ENCODE peak calls at places on chromosome 2, in four cellular contexts. J, I, D and X are unnamed samples.

GRCh38 chr2:181363164-181363563 is 94.0 kb upstream of the ITGA4 start:
- DNase-seq in J (no peak), I (no peak), D (no peak), X (no peak)

GRCh38 chr2:174964404-174964803 is 40.8 kb downstream of the CHN1 start:
- DNase-seq in J (no peak), I (no peak), D (no peak), X (no peak)

GRCh38 chr2:11348209-11348749 is 3.8 kb upstream of the ROCK2 start:
- DNase-seq in J (peak), I (no peak), D (no peak), X (no peak)

GRCh38 chr2:54239427-54239826 is 16.6 kb downstream of the TSPYL6 start:
- DNase-seq in J (no peak), I (no peak), D (no peak), X (no peak)

GRCh38 chr2:227785293-227785692 is 28.3 kb upstream of the CCL20 start:
- DNase-seq in J (no peak), I (no peak), D (no peak), X (no peak)

GRCh38 chr2:240436626-240437180 is 1.2 kb downstream of the GPC1 start:
- DNase-seq in J (no peak), I (no peak), D (no peak), X (no peak)

GRCh38 chr2:45224996-45225380 is 215.7 kb upstream of the SIX2 start:
- DNase-seq in J (no peak), I (no peak), D (no peak), X (no peak)

GRCh38 chr2:215022418-215022817 is 116.0 kb downstream of the ABCA12 start:
- DNase-seq in J (no peak), I (no peak), D (no peak), X (no peak)

GRCh38 chr2:160372585-160372984 is 121.0 kb downstream of the RBMS1 start:
- DNase-seq in J (no peak), I (no peak), D (no peak), X (no peak)

GRCh38 chr2:224786848-224787247 is 70.7 kb upstream of the CCDC195 start:
- DNase-seq in J (no peak), I (no peak), D (no peak), X (no peak)

GRCh38 chr2:175676813-175677212 is 325.3 kb downstream of the LNPK start:
- DNase-seq in J (no peak), I (no peak), D (no peak), X (no peak)

GRCh38 chr2:27078267-27079194 is at the start of gene EMILIN1:
- DNase-seq in J (no peak), I (no peak), D (no peak), X (no peak)

GRCh38 chr2:241636983-241637232 is at the start of gene THAP4:
- DNase-seq in J (no peak), I (peak), D (no peak), X (no peak)
- TF ChIP-seq NR3C1 in J (no peak), I (no peak), D (no peak), X (no peak)

GRCh38 chr2:13201924-13202323 is 485.2 kb downstream of the TRIB2 start:
- DNase-seq in J (no peak), I (no peak), D (no peak), X (no peak)
- TF ChIP-seq NR3C1 in J (no peak), I (no peak), D (no peak), X (no peak)

DNA sequence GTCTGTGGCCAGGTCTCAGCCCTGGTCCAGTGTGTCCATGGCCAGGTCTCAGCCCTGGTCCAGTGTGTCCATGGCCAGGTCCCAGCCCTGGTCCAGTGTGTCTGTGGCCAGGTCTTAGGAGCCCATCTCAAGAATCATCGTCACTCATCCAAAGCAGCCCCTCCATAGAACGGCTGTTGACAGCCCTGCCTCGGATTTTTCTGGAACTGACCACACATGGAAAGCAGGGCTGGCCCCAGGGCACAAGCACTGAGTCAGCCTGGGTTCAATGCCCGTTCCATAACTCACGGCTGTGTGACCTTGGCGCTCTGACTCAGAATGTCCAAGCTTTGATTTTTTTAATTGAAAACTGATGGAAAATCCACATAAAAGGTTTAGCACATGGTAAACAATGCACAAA is 59.9 kb upstream of the SNTG2 start:
- DNase-seq in J (no peak), I (no peak), D (no peak), X (no peak)
- TF ChIP-seq NR3C1 in J (no peak), I (no peak), D (no peak), X (no peak)

GRCh38 chr2:3242747-3243369 is 134.8 kb downstream of the EIPR1 start:
- DNase-seq in J (no peak), I (no peak), D (no peak), X (no peak)

GRCh38 chr2:3241971-3242746 is 135.5 kb downstream of the EIPR1 start:
- DNase-seq in J (no peak), I (no peak), D (no peak), X (no peak)

GRCh38 chr2:3244486-3244885 is 133.1 kb downstream of the EIPR1 start:
- DNase-seq in J (no peak), I (no peak), D (no peak), X (no peak)

GRCh38 chr2:3246406-3246805 is 131.2 kb downstream of the EIPR1 start:
- DNase-seq in J (no peak), I (no peak), D (no peak), X (no peak)

DNA sequence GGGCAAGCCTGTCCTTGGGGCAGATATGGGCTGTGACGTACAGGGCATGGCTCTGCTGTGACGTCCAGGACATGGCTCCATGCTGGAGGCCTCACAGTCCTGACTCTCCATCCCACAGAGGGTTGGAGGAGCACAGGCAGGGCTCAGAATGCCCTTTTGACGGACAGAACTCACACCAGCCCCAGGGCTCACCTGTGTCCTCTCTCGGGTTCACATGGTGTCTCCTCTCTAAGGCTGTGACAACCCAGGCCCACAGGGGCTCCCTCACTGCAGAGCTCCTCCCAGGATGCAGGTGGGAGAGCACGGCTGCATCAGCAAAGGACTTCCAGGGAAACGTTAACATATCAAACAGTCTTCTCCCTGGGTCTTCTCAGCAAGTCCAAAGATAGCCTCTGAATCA is 133.8 kb downstream of the EIPR1 start:
- DNase-seq in J (no peak), I (no peak), D (no peak), X (no peak)
- TF ChIP-seq NR3C1 in J (no peak), I (no peak), D (no peak), X (no peak)

GRCh38 chr2:218981390-218982311 is 3.3 kb downstream of the FEV start:
- DNase-seq in J (no peak), I (no peak), D (peak), X (peak)

GRCh38 chr2:218983263-218983970 is 1.6 kb downstream of the FEV start:
- DNase-seq in J (no peak), I (no peak), D (no peak), X (no peak)

GRCh38 chr2:218979846-218980738 is 4.9 kb downstream of the FEV start:
- DNase-seq in J (peak), I (peak), D (peak), X (peak)

GRCh38 chr2:218982312-218983262 is 2.4 kb downstream of the FEV start:
- DNase-seq in J (no peak), I (no peak), D (no peak), X (peak)

DNA sequence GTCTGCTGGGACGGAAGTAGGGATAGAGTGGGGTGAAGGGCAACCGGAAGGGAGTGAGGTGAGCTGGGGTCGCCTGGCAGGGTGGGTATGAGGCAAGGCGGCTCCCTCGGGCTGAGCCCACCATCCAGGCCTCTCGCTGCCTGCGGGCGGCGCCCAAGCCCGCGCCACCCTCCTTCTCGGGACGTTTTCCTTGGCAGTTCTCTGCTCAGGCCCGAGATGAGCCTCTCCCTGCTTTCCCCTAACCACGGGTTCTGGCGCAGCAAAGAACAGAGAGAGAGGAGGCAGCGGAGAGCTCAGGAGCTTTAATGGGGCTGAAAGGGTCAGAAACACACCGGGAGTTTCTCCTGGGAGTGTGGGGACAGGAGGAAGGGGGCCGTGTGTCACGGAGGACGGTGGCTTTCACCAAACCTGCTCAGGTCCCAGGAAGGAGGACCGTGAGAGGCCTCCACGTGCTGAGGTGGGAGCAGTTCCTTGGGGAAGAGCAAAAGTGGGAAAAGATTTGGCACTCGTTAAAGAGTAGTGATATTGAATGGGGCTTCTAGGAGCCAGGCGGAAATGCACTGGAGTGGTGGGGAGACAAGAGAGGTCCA is 4.1 kb downstream of the FEV start:
- DNase-seq in J (no peak), I (no peak), D (no peak), X (no peak)
- TF ChIP-seq NR3C1 in J (no peak), I (no peak), D (no peak), X (no peak)